ENCODE peak calls at places on chromosome 1, in nine cellular contexts. A is EH, N is T-helper 1 cell, E is hepatic stellate cell, B is nucleus accumbens, D is amygdala, I is mucosa of descending colon, X is anterior cingulate cortex, G is suprapubic skin. J is an unnamed sample.

GRCh38 chr1:22026924-22027289 is 25.4 kb downstream of the CELA3A start:
- DNase-seq in X (no peak), N (no peak), I (no peak), E (no peak), G (no peak), D (no peak), A (no peak), B (no peak), J (no peak)

GRCh38 chr1:170030212-170030611 is 44.3 kb downstream of the KIFAP3 start:
- DNase-seq in I (no peak), X (no peak), D (no peak), G (no peak), B (no peak), E (no peak), A (no peak), N (no peak), J (no peak)

GRCh38 chr1:23598424-23598823 is 39.1 kb upstream of the ID3 start:
- DNase-seq in X (no peak), D (no peak), N (no peak), G (no peak), I (no peak), B (no peak), A (no peak), E (no peak), J (no peak)

GRCh38 chr1:48016526-48016925 is 19.3 kb upstream of the TRABD2B start:
- DNase-seq in A (no peak), I (no peak), B (no peak), N (no peak), X (no peak), E (no peak), D (no peak), G (no peak), J (no peak)

GRCh38 chr1:231162300-231162969 is 577 bp downstream of the TRIM67 start:
- DNase-seq in I (peak; percentile 28), E (peak; percentile 63), B (no peak), A (peak; percentile 52), X (no peak), N (no peak), D (no peak), G (no peak), J (no peak)

GRCh38 chr1:206606867-206607266 is 5.4 kb downstream of the EIF2D start:
- DNase-seq in E (no peak), I (no peak), N (peak; percentile 35), G (no peak), B (no peak), X (no peak), D (no peak), A (peak; percentile 40), J (peak; percentile 61)

GRCh38 chr1:219544163-219544846 is 68.6 kb downstream of the ZC3H11B start:
- DNase-seq in E (no peak), N (no peak), I (no peak), X (no peak), D (no peak), A (peak; percentile 9), B (no peak), G (no peak), J (no peak)

GRCh38 chr1:119133987-119134386 is 6.5 kb downstream of the WARS2 start:
- DNase-seq in A (peak; percentile 74), N (no peak), E (no peak), D (no peak), G (no peak), B (no peak), I (no peak), X (no peak), J (no peak)

GRCh38 chr1:228079013-228079412 is 3.5 kb upstream of the ARF1 start:
- DNase-seq in G (peak; percentile 57), X (no peak), I (no peak), E (no peak), A (no peak), D (no peak), B (no peak), N (no peak), J (no peak)

GRCh38 chr1:10848109-10848684 is 51.8 kb upstream of the CASZ1 start:
- DNase-seq in I (no peak), N (no peak), G (no peak), A (no peak), X (no peak), E (no peak), B (no peak), D (no peak), J (no peak)

GRCh38 chr1:232982238-232982944 is 32.0 kb downstream of the NTPCR start:
- DNase-seq in I (no peak), B (no peak), D (no peak), A (peak; percentile 64), N (no peak), E (no peak), X (no peak), G (peak; percentile 69), J (no peak)

GRCh38 chr1:193308438-193308837 is 122.0 kb upstream of the B3GALT2 start:
- DNase-seq in G (no peak), B (no peak), I (no peak), A (no peak), N (no peak), E (no peak), D (no peak), X (no peak), J (peak; percentile 48)

GRCh38 chr1:203826175-203826574 is 30.8 kb downstream of the ZBED6 start:
- DNase-seq in X (no peak), I (no peak), D (no peak), B (no peak), G (no peak), A (no peak), E (no peak), N (no peak), J (no peak)

GRCh38 chr1:168127493-168127892 is 9.2 kb downstream of the GPR161 start:
- DNase-seq in A (no peak), X (no peak), G (no peak), E (no peak), I (no peak), D (no peak), N (no peak), B (no peak), J (no peak)

GRCh38 chr1:231107600-231108326 is 54.1 kb upstream of the TRIM67 start:
- DNase-seq in N (no peak), E (no peak), X (no peak), D (no peak), A (peak; percentile 32), I (no peak), G (no peak), B (no peak), J (no peak)

GRCh38 chr1:161763522-161764098 is 2.5 kb upstream of the ATF6 start:
- DNase-seq in D (no peak), G (no peak), I (peak; percentile 45), B (no peak), E (no peak), N (peak; percentile 55), A (peak; percentile 17), X (no peak), J (no peak)

GRCh38 chr1:246784621-246785535 is 60.7 kb downstream of the SCCPDH start:
- DNase-seq in A (peak; percentile 69), N (no peak), G (peak; percentile 76), E (peak; percentile 67), I (no peak), B (no peak), X (no peak), D (no peak), J (no peak)

GRCh38 chr1:235725493-235725892 is 75.9 kb upstream of the GNG4 start:
- DNase-seq in B (no peak), I (no peak), E (no peak), A (peak; percentile 74), N (no peak), X (no peak), G (no peak), D (no peak), J (no peak)

GRCh38 chr1:177569476-177569875 is 398.7 kb downstream of the BRINP2 start:
- DNase-seq in X (no peak), I (no peak), D (no peak), A (peak; percentile 2), N (no peak), G (no peak), E (no peak), B (no peak), J (no peak)

GRCh38 chr1:208834346-208835081 is 590.3 kb upstream of the PLXNA2 start:
- DNase-seq in I (no peak), X (no peak), E (no peak), D (no peak), G (no peak), B (no peak), A (peak; percentile 52), N (no peak), J (no peak)

GRCh38 chr1:176051902-176052518 is 155.1 kb downstream of the COP1 start:
- DNase-seq in X (no peak), E (no peak), D (no peak), A (no peak), N (no peak), G (no peak), B (no peak), I (no peak), J (no peak)

GRCh38 chr1:1759456-1760344 is 18.6 kb downstream of the NADK start:
- DNase-seq in X (no peak), D (no peak), I (peak; percentile 73), A (no peak), N (no peak), E (no peak), B (no peak), G (no peak), J (no peak)

GRCh38 chr1:10932088-10932487 is 80.4 kb upstream of the TARDBP start:
- DNase-seq in B (no peak), X (no peak), A (no peak), I (no peak), E (no peak), G (no peak), N (peak; percentile 86), D (no peak), J (no peak)

GRCh38 chr1:26471498-26472329 is 526 bp upstream of the HMGN2 start:
- DNase-seq in I (peak; percentile 64), X (no peak), D (peak; percentile 62), N (no peak), B (peak; percentile 71), A (peak; percentile 82), G (peak; percentile 88), E (peak; percentile 69), J (no peak)

GRCh38 chr1:197814306-197814705 is 39.0 kb upstream of the DENND1B start:
- DNase-seq in A (no peak), D (no peak), I (no peak), X (no peak), B (no peak), E (no peak), G (no peak), N (no peak), J (no peak)

GRCh38 chr1:203271018-203271743 is 34.1 kb upstream of the BTG2 start:
- DNase-seq in A (peak; percentile 76), B (peak; percentile 22), D (peak; percentile 50), X (no peak), E (peak; percentile 64), N (peak; percentile 78), I (peak; percentile 86), G (no peak), J (peak; percentile 78)

GRCh38 chr1:21508580-21509350 is 458 bp upstream of the ALPL start:
- DNase-seq in D (no peak), B (no peak), N (peak; percentile 37), E (peak; percentile 82), I (peak; percentile 79), A (peak; percentile 59), X (no peak), G (no peak), J (no peak)

GRCh38 chr1:51487628-51488027 is 31.4 kb downstream of the EPS15 start:
- DNase-seq in X (no peak), A (no peak), D (no peak), E (no peak), N (no peak), I (no peak), B (no peak), G (no peak), J (no peak)

GRCh38 chr1:109717729-109718128 is 5.7 kb downstream of the GSTM5 start:
- DNase-seq in B (no peak), X (no peak), E (no peak), D (no peak), A (no peak), N (no peak), G (no peak), I (no peak), J (no peak)

GRCh38 chr1:24126023-24126671 is 14.2 kb upstream of the MYOM3 start:
- DNase-seq in D (no peak), A (peak; percentile 55), B (no peak), X (no peak), G (no peak), N (no peak), E (peak; percentile 64), I (no peak), J (no peak)

J was measured in COLO829.